ENCODE peak calls at places on chromosomes 5 and 9, in nine cellular contexts. One of them, this sample, is unnamed.

GRCh38 chr5:139710370-139711066 is 62.4 kb downstream of the CXXC5 start:
- DNase-seq in effector memory CD4-positive, alpha-beta T cell: peak; percentile 59
- DNase-seq in aorta: peak; percentile 90
- DNase-seq in tibial nerve: no peak
- DNase-seq in skeletal muscle cell: no peak
- DNase-seq in mammary epithelial cell: peak; percentile 34
- DNase-seq in naive thymus-derived CD4-positive, alpha-beta T cell: peak; percentile 63
- DNase-seq in dorsolateral prefrontal cortex: peak; percentile 40
- DNase-seq in cardiac fibroblast: peak; percentile 79
- DNase-seq in this sample: no peak

GRCh38 chr9:31103836-31104235 is 1280.6 kb upstream of the ACO1 start:
- DNase-seq in effector memory CD4-positive, alpha-beta T cell: no peak
- DNase-seq in aorta: no peak
- DNase-seq in tibial nerve: no peak
- DNase-seq in skeletal muscle cell: peak; percentile 37
- DNase-seq in mammary epithelial cell: no peak
- DNase-seq in naive thymus-derived CD4-positive, alpha-beta T cell: no peak
- DNase-seq in dorsolateral prefrontal cortex: no peak
- DNase-seq in cardiac fibroblast: peak; percentile 38
- DNase-seq in this sample: no peak

GRCh38 chr9:127555830-127556820 is 56.0 kb upstream of the STXBP1 start:
- DNase-seq in effector memory CD4-positive, alpha-beta T cell: peak; percentile 55
- DNase-seq in aorta: peak; percentile 91
- DNase-seq in tibial nerve: peak; percentile 70
- DNase-seq in skeletal muscle cell: peak; percentile 84
- DNase-seq in mammary epithelial cell: peak; percentile 94
- DNase-seq in naive thymus-derived CD4-positive, alpha-beta T cell: no peak
- DNase-seq in dorsolateral prefrontal cortex: no peak
- DNase-seq in cardiac fibroblast: peak; percentile 96
- DNase-seq in this sample: peak; percentile 87

GRCh38 chr9:108673386-108673785 is 182.4 kb downstream of the ACTL7B start:
- DNase-seq in effector memory CD4-positive, alpha-beta T cell: no peak
- DNase-seq in aorta: no peak
- DNase-seq in tibial nerve: no peak
- DNase-seq in skeletal muscle cell: peak; percentile 35
- DNase-seq in mammary epithelial cell: peak; percentile 64
- DNase-seq in naive thymus-derived CD4-positive, alpha-beta T cell: no peak
- DNase-seq in dorsolateral prefrontal cortex: no peak
- DNase-seq in cardiac fibroblast: no peak
- DNase-seq in this sample: peak; percentile 58

GRCh38 chr5:15539951-15540350 is 40.0 kb downstream of the FBXL7 start:
- DNase-seq in effector memory CD4-positive, alpha-beta T cell: no peak
- DNase-seq in aorta: no peak
- DNase-seq in tibial nerve: no peak
- DNase-seq in skeletal muscle cell: no peak
- DNase-seq in mammary epithelial cell: no peak
- DNase-seq in naive thymus-derived CD4-positive, alpha-beta T cell: no peak
- DNase-seq in dorsolateral prefrontal cortex: no peak
- DNase-seq in cardiac fibroblast: no peak
- DNase-seq in this sample: no peak

GRCh38 chr5:142611154-142611553 is 74.7 kb downstream of the FGF1 start:
- DNase-seq in effector memory CD4-positive, alpha-beta T cell: peak; percentile 24
- DNase-seq in aorta: peak; percentile 89
- DNase-seq in tibial nerve: peak; percentile 95
- DNase-seq in skeletal muscle cell: no peak
- DNase-seq in mammary epithelial cell: peak; percentile 58
- DNase-seq in naive thymus-derived CD4-positive, alpha-beta T cell: peak; percentile 54
- DNase-seq in dorsolateral prefrontal cortex: peak; percentile 53
- DNase-seq in cardiac fibroblast: peak; percentile 77
- DNase-seq in this sample: no peak

GRCh38 chr5:110082194-110082593 is 392.5 kb downstream of the MAN2A1 start:
- DNase-seq in effector memory CD4-positive, alpha-beta T cell: no peak
- DNase-seq in aorta: no peak
- DNase-seq in tibial nerve: no peak
- DNase-seq in skeletal muscle cell: no peak
- DNase-seq in mammary epithelial cell: no peak
- DNase-seq in naive thymus-derived CD4-positive, alpha-beta T cell: no peak
- DNase-seq in dorsolateral prefrontal cortex: no peak
- DNase-seq in cardiac fibroblast: no peak
- DNase-seq in this sample: no peak

GRCh38 chr5:109354761-109355160 is 55.0 kb downstream of the PJA2 start:
- DNase-seq in effector memory CD4-positive, alpha-beta T cell: no peak
- DNase-seq in aorta: no peak
- DNase-seq in tibial nerve: no peak
- DNase-seq in skeletal muscle cell: no peak
- DNase-seq in mammary epithelial cell: no peak
- DNase-seq in naive thymus-derived CD4-positive, alpha-beta T cell: no peak
- DNase-seq in dorsolateral prefrontal cortex: no peak
- DNase-seq in cardiac fibroblast: no peak
- DNase-seq in this sample: no peak

GRCh38 chr5:144203750-144204596 is 33.3 kb downstream of the KCTD16 start:
- DNase-seq in effector memory CD4-positive, alpha-beta T cell: no peak
- DNase-seq in aorta: no peak
- DNase-seq in tibial nerve: peak; percentile 87
- DNase-seq in skeletal muscle cell: peak; percentile 34
- DNase-seq in mammary epithelial cell: peak; percentile 46
- DNase-seq in naive thymus-derived CD4-positive, alpha-beta T cell: peak; percentile 38
- DNase-seq in dorsolateral prefrontal cortex: no peak
- DNase-seq in cardiac fibroblast: peak; percentile 84
- DNase-seq in this sample: peak; percentile 30

GRCh38 chr9:94656190-94656589 is 16.9 kb upstream of the FBP1 start:
- DNase-seq in effector memory CD4-positive, alpha-beta T cell: no peak
- DNase-seq in aorta: no peak
- DNase-seq in tibial nerve: no peak
- DNase-seq in skeletal muscle cell: no peak
- DNase-seq in mammary epithelial cell: no peak
- DNase-seq in naive thymus-derived CD4-positive, alpha-beta T cell: peak; percentile 62
- DNase-seq in dorsolateral prefrontal cortex: no peak
- DNase-seq in cardiac fibroblast: no peak
- DNase-seq in this sample: no peak

GRCh38 chr5:59709346-59709821 is 184.1 kb downstream of the PDE4D start:
- DNase-seq in effector memory CD4-positive, alpha-beta T cell: no peak
- DNase-seq in aorta: no peak
- DNase-seq in tibial nerve: no peak
- DNase-seq in skeletal muscle cell: no peak
- DNase-seq in mammary epithelial cell: no peak
- DNase-seq in naive thymus-derived CD4-positive, alpha-beta T cell: no peak
- DNase-seq in dorsolateral prefrontal cortex: no peak
- DNase-seq in cardiac fibroblast: no peak
- DNase-seq in this sample: no peak

GRCh38 chr5:74863726-74864125 is 2.5 kb downstream of the FAM169A start:
- DNase-seq in effector memory CD4-positive, alpha-beta T cell: no peak
- DNase-seq in aorta: no peak
- DNase-seq in tibial nerve: no peak
- DNase-seq in skeletal muscle cell: no peak
- DNase-seq in mammary epithelial cell: peak; percentile 38
- DNase-seq in naive thymus-derived CD4-positive, alpha-beta T cell: no peak
- DNase-seq in dorsolateral prefrontal cortex: no peak
- DNase-seq in cardiac fibroblast: no peak
- DNase-seq in this sample: no peak

GRCh38 chr5:74865799-74866652 is at the start of gene FAM169A:
- DNase-seq in effector memory CD4-positive, alpha-beta T cell: peak; percentile 12
- DNase-seq in aorta: peak; percentile 75
- DNase-seq in tibial nerve: no peak
- DNase-seq in skeletal muscle cell: no peak
- DNase-seq in mammary epithelial cell: peak; percentile 65
- DNase-seq in naive thymus-derived CD4-positive, alpha-beta T cell: peak; percentile 71
- DNase-seq in dorsolateral prefrontal cortex: no peak
- DNase-seq in cardiac fibroblast: peak; percentile 25
- DNase-seq in this sample: no peak

GRCh38 chr5:74865293-74865798 is 841 bp downstream of the FAM169A start:
- DNase-seq in effector memory CD4-positive, alpha-beta T cell: no peak
- DNase-seq in aorta: no peak
- DNase-seq in tibial nerve: no peak
- DNase-seq in skeletal muscle cell: no peak
- DNase-seq in mammary epithelial cell: no peak
- DNase-seq in naive thymus-derived CD4-positive, alpha-beta T cell: no peak
- DNase-seq in dorsolateral prefrontal cortex: no peak
- DNase-seq in cardiac fibroblast: no peak
- DNase-seq in this sample: no peak

GRCh38 chr5:74864823-74865222 is 1.4 kb downstream of the FAM169A start:
- DNase-seq in effector memory CD4-positive, alpha-beta T cell: no peak
- DNase-seq in aorta: no peak
- DNase-seq in tibial nerve: no peak
- DNase-seq in skeletal muscle cell: no peak
- DNase-seq in mammary epithelial cell: no peak
- DNase-seq in naive thymus-derived CD4-positive, alpha-beta T cell: no peak
- DNase-seq in dorsolateral prefrontal cortex: no peak
- DNase-seq in cardiac fibroblast: no peak
- DNase-seq in this sample: no peak

DNA sequence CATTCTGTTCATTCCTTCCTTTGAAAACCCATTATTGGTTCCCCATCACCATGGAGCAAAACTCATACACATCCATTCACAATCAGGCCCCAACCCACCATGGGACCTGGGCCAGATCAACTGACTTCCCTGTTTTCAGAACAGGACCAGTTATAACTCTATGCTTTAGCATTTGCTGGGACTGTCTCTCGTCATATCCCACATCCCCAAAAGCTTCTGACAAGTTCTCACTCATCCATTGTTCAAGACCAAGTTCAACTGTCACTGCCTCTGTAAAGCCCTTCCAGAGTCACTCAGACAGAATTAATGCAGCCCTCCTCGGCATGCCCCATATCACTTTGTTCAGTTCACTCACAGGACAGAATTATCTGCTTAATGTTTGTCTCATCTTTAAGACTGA is 4.0 kb downstream of the FAM169A start:
- DNase-seq in effector memory CD4-positive, alpha-beta T cell: no peak
- DNase-seq in aorta: peak; percentile 17
- DNase-seq in tibial nerve: no peak
- DNase-seq in skeletal muscle cell: no peak
- DNase-seq in mammary epithelial cell: no peak
- DNase-seq in naive thymus-derived CD4-positive, alpha-beta T cell: no peak
- DNase-seq in dorsolateral prefrontal cortex: no peak
- DNase-seq in cardiac fibroblast: no peak
- DNase-seq in this sample: no peak
- H3K4me3 ChIP-seq in effector memory CD4-positive, alpha-beta T cell: no peak overlapping the region
- H3K4me3 ChIP-seq in aorta: no peak overlapping the region
- H3K4me3 ChIP-seq in tibial nerve: no peak overlapping the region
- H3K4me3 ChIP-seq in skeletal muscle cell: no peak overlapping the region
- H3K4me3 ChIP-seq in mammary epithelial cell: no peak overlapping the region
- H3K4me3 ChIP-seq in naive thymus-derived CD4-positive, alpha-beta T cell: no peak overlapping the region
- H3K4me3 ChIP-seq in dorsolateral prefrontal cortex: no peak overlapping the region
- H3K4me3 ChIP-seq in cardiac fibroblast: no peak overlapping the region
- H3K4me3 ChIP-seq in this sample: no peak overlapping the region

GRCh38 chr5:165139730-165140129 is 1634.3 kb downstream of the MAT2B start:
- DNase-seq in effector memory CD4-positive, alpha-beta T cell: no peak
- DNase-seq in aorta: no peak
- DNase-seq in tibial nerve: no peak
- DNase-seq in skeletal muscle cell: no peak
- DNase-seq in mammary epithelial cell: no peak
- DNase-seq in naive thymus-derived CD4-positive, alpha-beta T cell: no peak
- DNase-seq in dorsolateral prefrontal cortex: no peak
- DNase-seq in cardiac fibroblast: no peak
- DNase-seq in this sample: no peak
- H3K4me3 ChIP-seq in effector memory CD4-positive, alpha-beta T cell: no peak overlapping the region
- H3K4me3 ChIP-seq in aorta: no peak overlapping the region
- H3K4me3 ChIP-seq in tibial nerve: no peak overlapping the region
- H3K4me3 ChIP-seq in skeletal muscle cell: no peak overlapping the region
- H3K4me3 ChIP-seq in mammary epithelial cell: no peak overlapping the region
- H3K4me3 ChIP-seq in naive thymus-derived CD4-positive, alpha-beta T cell: no peak overlapping the region
- H3K4me3 ChIP-seq in dorsolateral prefrontal cortex: no peak overlapping the region
- H3K4me3 ChIP-seq in cardiac fibroblast: no peak overlapping the region
- H3K4me3 ChIP-seq in this sample: no peak overlapping the region

GRCh38 chr5:180090098-180090768 is 18.7 kb upstream of the RNF130 start:
- DNase-seq in effector memory CD4-positive, alpha-beta T cell: peak; percentile 59
- DNase-seq in aorta: peak; percentile 91
- DNase-seq in tibial nerve: peak; percentile 47
- DNase-seq in skeletal muscle cell: peak; percentile 23
- DNase-seq in mammary epithelial cell: peak; percentile 30
- DNase-seq in naive thymus-derived CD4-positive, alpha-beta T cell: peak; percentile 86
- DNase-seq in dorsolateral prefrontal cortex: peak; percentile 57
- DNase-seq in cardiac fibroblast: peak; percentile 82
- DNase-seq in this sample: no peak
- H3K4me3 ChIP-seq in effector memory CD4-positive, alpha-beta T cell: peak overlapping the region; percentile 61
- H3K4me3 ChIP-seq in aorta: peak overlapping the region; percentile 84
- H3K4me3 ChIP-seq in tibial nerve: peak overlapping the region; percentile 53
- H3K4me3 ChIP-seq in skeletal muscle cell: peak overlapping the region; percentile 58
- H3K4me3 ChIP-seq in mammary epithelial cell: peak overlapping the region; percentile 49
- H3K4me3 ChIP-seq in naive thymus-derived CD4-positive, alpha-beta T cell: peak overlapping the region; percentile 81
- H3K4me3 ChIP-seq in dorsolateral prefrontal cortex: peak overlapping the region; percentile 54
- H3K4me3 ChIP-seq in cardiac fibroblast: peak overlapping the region; percentile 56
- H3K4me3 ChIP-seq in this sample: peak overlapping the region; percentile 49

GRCh38 chr5:140967226-140967893 is 1.1 kb downstream of the PCDHAC2 start:
- DNase-seq in effector memory CD4-positive, alpha-beta T cell: no peak
- DNase-seq in aorta: no peak
- DNase-seq in tibial nerve: no peak
- DNase-seq in skeletal muscle cell: no peak
- DNase-seq in mammary epithelial cell: no peak
- DNase-seq in naive thymus-derived CD4-positive, alpha-beta T cell: no peak
- DNase-seq in dorsolateral prefrontal cortex: no peak
- DNase-seq in cardiac fibroblast: no peak
- DNase-seq in this sample: no peak
- H3K4me3 ChIP-seq in effector memory CD4-positive, alpha-beta T cell: no peak overlapping the region
- H3K4me3 ChIP-seq in aorta: no peak overlapping the region
- H3K4me3 ChIP-seq in tibial nerve: peak overlapping the region; percentile 43
- H3K4me3 ChIP-seq in skeletal muscle cell: no peak overlapping the region
- H3K4me3 ChIP-seq in mammary epithelial cell: peak overlapping the region; percentile 68
- H3K4me3 ChIP-seq in naive thymus-derived CD4-positive, alpha-beta T cell: no peak overlapping the region
- H3K4me3 ChIP-seq in dorsolateral prefrontal cortex: peak overlapping the region; percentile 74
- H3K4me3 ChIP-seq in cardiac fibroblast: no peak overlapping the region
- H3K4me3 ChIP-seq in this sample: no peak overlapping the region

DNA sequence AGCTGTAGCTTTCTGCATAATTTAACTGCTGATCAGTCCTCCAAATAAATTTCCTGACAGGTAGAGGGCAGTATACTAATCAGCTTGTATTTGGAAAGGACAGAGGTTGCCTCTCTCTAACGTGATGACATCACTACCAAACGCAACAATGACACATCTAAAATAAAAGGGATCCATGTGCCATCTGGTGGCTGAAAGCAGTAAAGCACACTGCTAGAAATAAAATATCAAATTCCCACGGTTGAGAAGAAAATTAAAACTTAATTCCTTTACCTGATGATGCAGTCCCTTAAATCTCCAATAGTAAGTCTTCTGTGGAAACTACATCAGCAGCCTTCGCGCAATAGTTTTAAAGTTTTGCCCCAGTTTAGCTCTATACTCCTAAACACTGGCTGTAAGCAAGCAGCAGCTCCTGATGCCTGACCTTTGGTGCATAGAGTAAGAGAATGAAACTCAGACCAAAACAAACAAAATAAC is 54.5 kb downstream of the DIAPH1 start:
- DNase-seq in effector memory CD4-positive, alpha-beta T cell: peak; percentile 41
- DNase-seq in aorta: no peak
- DNase-seq in tibial nerve: peak; percentile 92
- DNase-seq in skeletal muscle cell: peak; percentile 87
- DNase-seq in mammary epithelial cell: peak; percentile 85
- DNase-seq in naive thymus-derived CD4-positive, alpha-beta T cell: peak; percentile 80
- DNase-seq in dorsolateral prefrontal cortex: no peak
- DNase-seq in cardiac fibroblast: peak; percentile 97
- DNase-seq in this sample: peak; percentile 73
- H3K4me3 ChIP-seq in effector memory CD4-positive, alpha-beta T cell: no peak overlapping the region
- H3K4me3 ChIP-seq in aorta: no peak overlapping the region
- H3K4me3 ChIP-seq in tibial nerve: no peak overlapping the region
- H3K4me3 ChIP-seq in skeletal muscle cell: no peak overlapping the region
- H3K4me3 ChIP-seq in mammary epithelial cell: no peak overlapping the region
- H3K4me3 ChIP-seq in naive thymus-derived CD4-positive, alpha-beta T cell: no peak overlapping the region
- H3K4me3 ChIP-seq in dorsolateral prefrontal cortex: no peak overlapping the region
- H3K4me3 ChIP-seq in cardiac fibroblast: no peak overlapping the region
- H3K4me3 ChIP-seq in this sample: no peak overlapping the region

This sample was measured in BJ.